ENCODE peak calls at places on chromosome 15, in four cellular contexts. D, Z, F and R are unnamed samples.

GRCh38 chr15:57861039-57861638 is 154.6 kb downstream of the POLR2M start:
- DNase-seq in Z (peak), D (no peak), F (peak), R (peak)

GRCh38 chr15:39140060-39140604 is 440.7 kb upstream of the THBS1 start:
- DNase-seq in Z (no peak), D (no peak), F (peak), R (peak)

GRCh38 chr15:44308415-44308814 is 19.9 kb downstream of the GOLM2 start:
- DNase-seq in Z (peak), F (no peak), D (no peak), R (no peak)

GRCh38 chr15:78859971-78860733 is 12.5 kb upstream of the MORF4L1 start:
- DNase-seq in Z (peak), D (peak), F (peak), R (peak)

GRCh38 chr15:99692825-99693224 is 40.4 kb downstream of the LYSMD4 start:
- DNase-seq in F (peak), D (no peak), Z (no peak), R (peak)

GRCh38 chr15:70200511-70200991 is 102.8 kb upstream of the TLE3 start:
- DNase-seq in Z (no peak), F (no peak), D (peak), R (peak)

GRCh38 chr15:49421991-49422390 is 1.1 kb upstream of the FGF7 start:
- DNase-seq in D (peak), F (peak), Z (peak), R (peak)

GRCh38 chr15:26889298-26889898 is 22.5 kb downstream of the GABRA5 start:
- DNase-seq in D (no peak), Z (peak), F (peak), R (peak)

GRCh38 chr15:65868546-65869126 is 655 bp upstream of the RAB11A start:
- DNase-seq in F (no peak), D (no peak), Z (no peak), R (no peak)

GRCh38 chr15:34841220-34841841 is 46.0 kb upstream of the ACTC1 start:
- DNase-seq in Z (no peak), D (no peak), F (peak), R (no peak)

GRCh38 chr15:31338879-31339557 is 12.4 kb downstream of the KLF13 start:
- DNase-seq in Z (peak), F (peak), D (peak), R (no peak)

GRCh38 chr15:26848498-26848897 is 18.4 kb upstream of the GABRA5 start:
- DNase-seq in Z (no peak), F (no peak), D (no peak), R (peak)

GRCh38 chr15:31843426-31844055 is 186.8 kb upstream of the CHRNA7 start:
- DNase-seq in Z (no peak), D (no peak), F (no peak), R (no peak)

GRCh38 chr15:72342385-72342784 is 22.4 kb upstream of the CELF6 start:
- DNase-seq in D (peak), Z (no peak), F (peak), R (peak)

GRCh38 chr15:36156855-36157521 is 422.4 kb upstream of the CDIN1 start:
- DNase-seq in Z (no peak), F (peak), D (peak), R (peak)

GRCh38 chr15:57352535-57353316 is 23.6 kb upstream of the CGNL1 start:
- DNase-seq in F (no peak), D (no peak), Z (no peak), R (no peak)

GRCh38 chr15:56587686-56588085 is 122.7 kb upstream of the MNS1 start:
- DNase-seq in F (peak), D (no peak), Z (no peak), R (no peak)

GRCh38 chr15:100253640-100254039 is 88.1 kb downstream of the ADAMTS17 start:
- DNase-seq in Z (no peak), D (no peak), F (no peak), R (no peak)

GRCh38 chr15:65286704-65287514 is at the start of gene PARP16:
- DNase-seq in D (peak), F (peak), Z (peak), R (peak)

GRCh38 chr15:52789601-52790165 is 453 bp downstream of the ONECUT1 start:
- DNase-seq in F (no peak), D (no peak), Z (no peak), R (no peak)

GRCh38 chr15:57256941-57257340 is 119.4 kb upstream of the CGNL1 start:
- DNase-seq in D (no peak), Z (no peak), F (no peak), R (no peak)

GRCh38 chr15:78937132-78937739 is 7.6 kb downstream of the CTSH start:
- DNase-seq in F (no peak), Z (no peak), D (peak), R (no peak)

GRCh38 chr15:66154581-66154980 is 99.0 kb downstream of the MEGF11 start:
- DNase-seq in F (no peak), D (no peak), Z (no peak), R (no peak)

GRCh38 chr15:62517541-62517940 is 352.5 kb upstream of the C2CD4B start:
- DNase-seq in D (no peak), Z (no peak), F (no peak), R (no peak)

GRCh38 chr15:101689901-101690300 is 34.4 kb downstream of the TARS3 start:
- DNase-seq in D (no peak), F (no peak), Z (no peak), R (peak)

GRCh38 chr15:59741274-59741906 is 52.3 kb upstream of the BNIP2 start:
- DNase-seq in Z (no peak), D (no peak), F (peak), R (peak)

GRCh38 chr15:71449363-71449762 is 334.1 kb downstream of the THSD4 start:
- DNase-seq in Z (no peak), D (no peak), F (no peak), R (no peak)

GRCh38 chr15:98889930-98890695 is 117.5 kb downstream of the PGPEP1L start:
- DNase-seq in D (no peak), Z (no peak), F (peak), R (peak)

GRCh38 chr15:70853855-70854668 is at the start of gene LARP6:
- DNase-seq in F (peak), Z (no peak), D (peak), R (no peak)

GRCh38 chr15:58393196-58393790 is 38.5 kb upstream of the LIPC start:
- DNase-seq in F (no peak), Z (no peak), D (no peak), R (no peak)

DNA sequence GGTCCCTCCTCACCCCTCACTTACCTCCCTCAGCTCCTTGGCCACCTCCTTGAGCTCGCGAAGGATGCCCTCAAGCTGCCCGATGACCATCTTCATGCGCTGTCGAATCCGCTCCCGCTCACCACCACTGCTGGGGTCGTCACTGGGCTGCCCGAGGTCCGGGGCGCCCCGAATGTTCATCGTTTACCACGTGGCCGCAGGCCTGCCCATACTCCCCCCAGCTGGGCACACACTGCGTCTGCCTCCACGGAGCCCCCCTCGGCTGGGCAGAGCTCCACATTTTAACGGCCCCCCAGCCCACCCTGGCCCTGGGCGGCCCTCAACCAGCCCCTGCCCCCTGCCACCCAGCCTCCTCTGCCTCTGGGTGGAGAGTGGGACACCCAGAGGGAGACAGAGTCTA is 2.2 kb downstream of the INSYN1 start:
- DNase-seq in Z (no peak), F (no peak), D (no peak), R (no peak)
- H3K4me3 ChIP-seq in Z (no peak), F (no peak), D (no peak), R (no peak)

GRCh38 chr15:64096486-64097431 is 977 bp downstream of the SNX1 start:
- DNase-seq in Z (no peak), D (no peak), F (peak), R (peak)
- TF ChIP-seq CTCF in Z (no peak), D (no peak), F (peak), R (peak)

GRCh38 chr15:41048397-41048796 is 67.7 kb downstream of the INO80 start:
- DNase-seq in D (no peak), F (no peak), Z (no peak), R (no peak)
- H3K4me3 ChIP-seq in D (no peak), F (no peak), Z (no peak), R (no peak)

GRCh38 chr15:48112242-48112641 is 8.5 kb upstream of the SLC24A5 start:
- DNase-seq in D (no peak), Z (no peak), F (peak), R (peak)
- TF ChIP-seq CTCF in D (peak), Z (peak), F (peak), R (peak)

GRCh38 chr15:94066811-94067210 is 164.6 kb upstream of the MCTP2 start:
- DNase-seq in D (no peak), F (no peak), Z (no peak), R (no peak)

GRCh38 chr15:94069834-94070233 is 161.5 kb upstream of the MCTP2 start:
- DNase-seq in Z (no peak), F (no peak), D (no peak), R (no peak)

GRCh38 chr15:94066046-94066445 is 165.3 kb upstream of the MCTP2 start:
- DNase-seq in D (no peak), Z (no peak), F (no peak), R (peak)

GRCh38 chr15:94075349-94075748 is 156.0 kb upstream of the MCTP2 start:
- DNase-seq in D (peak), Z (no peak), F (no peak), R (no peak)

DNA sequence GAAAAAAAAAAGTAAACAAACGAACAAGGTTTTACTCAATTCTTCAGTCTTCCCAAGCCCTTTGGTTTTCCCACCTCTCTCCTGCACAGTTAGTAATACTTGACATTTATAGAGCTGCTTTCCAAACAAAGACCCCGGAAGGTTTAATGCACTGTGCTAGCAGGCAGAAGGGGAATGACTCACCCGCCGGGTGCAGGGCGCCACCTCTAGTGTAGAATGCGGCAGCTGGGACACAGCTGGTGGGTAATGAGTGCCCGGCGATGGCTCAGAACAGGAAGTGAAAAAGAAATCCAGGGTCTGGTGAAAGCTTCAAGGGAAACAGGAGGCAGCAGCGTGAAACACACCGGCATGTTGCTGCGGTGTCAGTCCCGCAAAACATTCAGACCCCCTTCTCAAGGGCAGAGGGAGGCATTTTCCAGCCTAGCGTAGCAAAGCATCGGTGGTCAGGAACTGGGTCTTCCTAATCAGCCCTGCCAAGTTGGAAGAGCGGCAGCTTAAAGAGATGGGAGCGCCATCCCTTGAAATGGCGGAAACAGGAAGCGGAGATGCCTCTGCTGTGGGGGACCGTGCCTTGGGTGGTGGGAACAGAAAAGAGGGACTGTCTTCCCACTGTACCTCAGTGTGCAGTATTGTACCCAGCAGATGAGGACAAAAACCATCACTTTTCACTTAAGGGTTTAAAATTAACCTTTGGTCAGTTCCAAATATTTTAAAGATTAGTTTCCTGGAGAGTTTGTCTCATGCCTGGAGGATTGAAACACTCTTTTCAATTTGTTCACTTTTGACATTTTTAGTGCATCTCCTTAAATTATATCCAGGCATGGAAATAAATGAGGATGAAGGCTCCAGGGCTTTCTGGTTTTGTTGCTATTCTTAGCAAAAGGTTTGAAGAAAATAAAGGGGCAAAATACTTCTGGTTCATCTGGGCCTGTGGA is 160.8 kb upstream of the MCTP2 start:
- DNase-seq in F (peak), D (no peak), Z (no peak), R (peak)
- H3K4me3 ChIP-seq in F (no peak), D (no peak), Z (no peak), R (no peak)

GRCh38 chr15:92953569-92953968 is 53.4 kb downstream of the CHD2 start:
- DNase-seq in F (no peak), D (no peak), Z (no peak), R (no peak)

GRCh38 chr15:92953997-92954396 is 53.9 kb downstream of the CHD2 start:
- DNase-seq in F (no peak), Z (no peak), D (no peak), R (no peak)

GRCh38 chr15:92952451-92952850 is 52.3 kb downstream of the CHD2 start:
- DNase-seq in F (no peak), Z (no peak), D (no peak), R (no peak)

GRCh38 chr15:92955706-92956105 is 55.6 kb downstream of the CHD2 start:
- DNase-seq in Z (no peak), F (no peak), D (no peak), R (no peak)

DNA sequence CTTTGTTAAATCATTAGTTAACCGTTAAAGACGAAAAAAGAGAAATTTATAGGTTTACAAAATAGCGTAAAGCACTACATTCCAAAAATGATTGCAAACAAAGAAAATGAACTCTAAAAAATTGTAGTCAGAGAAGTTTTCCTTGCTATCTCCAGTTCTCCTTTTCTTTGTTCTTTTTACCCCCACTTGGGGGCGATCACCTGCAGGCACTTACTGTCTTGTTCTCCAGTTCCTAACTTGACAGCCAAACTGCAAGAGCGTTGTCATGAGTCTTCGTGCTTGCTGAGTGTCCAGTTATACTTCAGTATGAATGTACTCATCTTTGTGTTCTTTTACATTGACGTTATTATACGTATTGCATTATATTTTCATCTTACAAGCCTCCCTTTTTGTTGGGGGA is 54.5 kb downstream of the CHD2 start:
- DNase-seq in D (no peak), Z (no peak), F (peak), R (peak)
- TF ChIP-seq CTCF in D (peak), Z (peak), F (peak), R (peak)

DNA sequence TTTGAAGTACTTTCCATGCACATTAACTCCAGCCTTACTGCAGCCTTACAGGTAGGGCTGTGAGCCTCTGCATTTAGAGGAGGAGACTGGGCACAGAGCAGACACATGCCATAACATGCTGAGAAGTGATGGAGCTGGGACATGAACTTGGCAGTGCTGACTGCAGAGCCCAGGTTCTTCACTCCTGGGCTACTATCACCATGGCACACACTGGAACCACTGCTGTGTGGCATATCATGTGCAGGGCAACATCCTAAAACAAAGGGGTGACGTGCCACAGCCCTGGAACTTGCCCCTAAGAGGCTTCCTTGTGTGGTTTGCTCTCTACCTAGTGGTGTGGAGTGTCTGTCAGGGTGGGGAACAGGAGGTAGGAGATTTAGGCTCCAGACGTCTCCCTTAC is 25.4 kb downstream of the EHD4 start:
- DNase-seq in D (no peak), Z (no peak), F (no peak), R (peak)
- H3K4me3 ChIP-seq in D (no peak), Z (no peak), F (no peak), R (no peak)

GRCh38 chr15:90557147-90557546 is 27.4 kb downstream of the CRTC3 start:
- DNase-seq in F (no peak), Z (no peak), D (no peak), R (no peak)

GRCh38 chr15:90560229-90560771 is 30.6 kb downstream of the CRTC3 start:
- DNase-seq in F (no peak), D (peak), Z (no peak), R (peak)

GRCh38 chr15:90557651-90558084 is 27.9 kb downstream of the CRTC3 start:
- DNase-seq in F (no peak), D (peak), Z (no peak), R (no peak)

GRCh38 chr15:90559119-90559518 is 29.4 kb downstream of the CRTC3 start:
- DNase-seq in Z (no peak), F (no peak), D (no peak), R (no peak)

GRCh38 chr15:90558182-90558581 is 28.5 kb downstream of the CRTC3 start:
- DNase-seq in D (no peak), F (no peak), Z (no peak), R (no peak)
- TF ChIP-seq CTCF in D (no peak), F (no peak), Z (no peak), R (no peak)

GRCh38 chr15:75098371-75098770 is 75.0 kb downstream of the PPCDC start:
- DNase-seq in Z (no peak), D (no peak), F (no peak), R (no peak)
- H3K4me3 ChIP-seq in Z (no peak), D (no peak), F (no peak), R (no peak)